ENCODE peak calls at places on chromosomes 1 and 21, in five cellular contexts. X is HepG2, P is HEK293T, M is H1, W is GM12878. U is an unnamed sample.

GRCh38 chr1:44632511-44633072 is 41.7 kb downstream of the TMEM53 start:
- DNase-seq in M (no peak), P (no peak), W (no peak), X (no peak), U (no peak)

GRCh38 chr1:226425004-226425378 is 17.1 kb upstream of the PARP1 start:
- DNase-seq in P (no peak), M (no peak), X (no peak), W (no peak), U (no peak)

GRCh38 chr1:54973205-54973921 is 7.1 kb upstream of the TMEM61 start:
- DNase-seq in X (peak), P (peak), M (no peak), W (no peak), U (peak)

GRCh38 chr1:112544753-112545152 is 36.0 kb downstream of the WNT2B start:
- DNase-seq in X (peak), W (no peak), P (no peak), M (no peak), U (no peak)

GRCh38 chr1:108590947-108591346 is 31.0 kb downstream of the EEIG2 start:
- DNase-seq in P (no peak), W (no peak), X (no peak), M (no peak), U (no peak)

GRCh38 chr1:117664314-117664713 is 58.5 kb downstream of the TENT5C start:
- DNase-seq in M (no peak), W (peak), X (no peak), P (no peak), U (no peak)

GRCh38 chr1:207719209-207719608 is 32.6 kb upstream of the CD46 start:
- DNase-seq in W (no peak), M (no peak), P (no peak), X (no peak), U (no peak)

GRCh38 chr21:34702341-34702807 is 33.6 kb downstream of the CLIC6 start:
- DNase-seq in X (no peak), M (no peak), P (no peak), W (no peak), U (no peak)

GRCh38 chr1:55703726-55704363 is 488.7 kb upstream of the USP24 start:
- DNase-seq in X (no peak), W (no peak), P (no peak), M (no peak), U (no peak)

GRCh38 chr1:89635825-89636815 is 3.2 kb downstream of the LRRC8C start:
- DNase-seq in W (no peak), M (no peak), X (no peak), P (no peak), U (no peak)

GRCh38 chr1:237205400-237206064 is 163.5 kb downstream of the RYR2 start:
- DNase-seq in X (no peak), M (no peak), P (no peak), W (no peak), U (no peak)

GRCh38 chr1:199150764-199151163 is 511.9 kb downstream of the PTPRC start:
- DNase-seq in M (no peak), X (no peak), P (no peak), W (no peak), U (no peak)

GRCh38 chr1:171743014-171743870 is 1.4 kb upstream of the VAMP4 start:
- DNase-seq in M (no peak), W (no peak), X (no peak), P (no peak), U (no peak)

GRCh38 chr1:229879746-229880145 is 187.3 kb upstream of the GALNT2 start:
- DNase-seq in X (no peak), M (no peak), W (no peak), P (no peak), U (no peak)

GRCh38 chr1:30756545-30757195 is 904 bp downstream of the LAPTM5 start:
- DNase-seq in M (no peak), X (no peak), P (no peak), W (no peak), U (no peak)

GRCh38 chr1:169858467-169858866 is 35.2 kb downstream of the SCYL3 start:
- DNase-seq in P (no peak), X (no peak), W (no peak), M (no peak), U (no peak)

GRCh38 chr1:20368866-20369545 is 78.3 kb downstream of the VWA5B1 start:
- DNase-seq in W (no peak), P (no peak), X (no peak), M (no peak), U (no peak)

GRCh38 chr1:230310381-230311163 is 115.6 kb downstream of the PGBD5 start:
- DNase-seq in X (peak), W (peak), M (peak), P (peak), U (peak)

GRCh38 chr1:45230537-45230936 is 24.1 kb upstream of the ZSWIM5 start:
- DNase-seq in M (no peak), X (peak), P (no peak), W (no peak), U (no peak)

GRCh38 chr1:230515451-230516145 is 89.5 kb upstream of the PGBD5 start:
- DNase-seq in P (no peak), W (no peak), M (peak), X (no peak), U (peak)

GRCh38 chr1:201108614-201109013 is 3.6 kb downstream of the CACNA1S start:
- DNase-seq in X (no peak), P (no peak), W (no peak), M (no peak), U (peak)

GRCh38 chr1:11568687-11569086 is 85.5 kb downstream of the FBXO2 start:
- DNase-seq in X (no peak), W (no peak), M (no peak), P (no peak), U (no peak)

GRCh38 chr1:53733447-53733931 is 5.5 kb downstream of the GLIS1 start:
- DNase-seq in M (no peak), P (no peak), W (no peak), X (no peak), U (no peak)

GRCh38 chr1:164958995-164959788 is 397.3 kb downstream of the LMX1A start:
- DNase-seq in W (no peak), P (no peak), M (no peak), X (no peak), U (no peak)

GRCh38 chr1:4837201-4837600 is 182.8 kb downstream of the AJAP1 start:
- DNase-seq in M (no peak), W (no peak), P (no peak), X (no peak), U (no peak)

GRCh38 chr21:44441041-44441400 is 14.3 kb upstream of the LRRC3 start:
- DNase-seq in M (no peak), P (no peak), X (no peak), W (no peak), U (no peak)

GRCh38 chr1:42982641-42983040 is 24.0 kb upstream of the SLC2A1 start:
- DNase-seq in M (no peak), X (no peak), P (no peak), W (no peak), U (no peak)

GRCh38 chr21:37072239-37072987 is 458 bp downstream of the PIGP start:
- DNase-seq in X (no peak), W (no peak), P (peak), M (no peak), U (no peak)

GRCh38 chr1:220727523-220727922 is 20.6 kb upstream of the MTARC2 start:
- DNase-seq in P (no peak), M (no peak), W (no peak), X (no peak), U (no peak)
- TF ChIP-seq SUZ12 in P (no peak), M (no peak), W (no peak), X (no peak), U (no peak)

GRCh38 chr1:241944300-241944699 is 13.3 kb upstream of the BECN2 start:
- DNase-seq in X (no peak), P (no peak), W (no peak), M (no peak), U (no peak)
- TF ChIP-seq SUZ12 in X (no peak), P (no peak), W (no peak), M (no peak), U (no peak)

GRCh38 chr1:177771688-177772087 is 198.2 kb downstream of the SEC16B start:
- DNase-seq in M (no peak), X (no peak), P (no peak), W (no peak), U (no peak)

GRCh38 chr1:177772621-177773020 is 197.2 kb downstream of the SEC16B start:
- DNase-seq in M (no peak), W (no peak), X (no peak), P (no peak), U (no peak)

DNA sequence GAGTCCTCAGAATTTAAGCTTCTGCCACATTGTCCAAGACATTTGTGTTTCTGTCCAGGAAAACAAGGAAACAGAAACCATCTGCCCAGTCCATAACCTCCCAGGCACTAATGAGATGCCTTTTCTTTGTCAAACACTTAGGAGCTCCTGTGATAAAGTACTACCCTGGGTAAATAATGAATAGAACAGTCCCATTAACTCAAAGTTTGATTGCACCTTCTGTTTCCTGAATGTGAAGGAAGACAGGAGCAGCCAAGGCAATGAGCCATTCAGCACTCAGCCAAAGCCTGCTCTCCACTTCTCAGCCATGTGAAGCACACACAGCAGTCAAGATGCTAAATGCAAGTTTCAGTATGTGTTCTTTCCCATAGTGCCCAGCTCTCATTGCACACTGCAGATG is 199.8 kb downstream of the SEC16B start:
- DNase-seq in W (no peak), P (no peak), X (no peak), M (no peak), U (no peak)
- TF ChIP-seq SUZ12 in W (no peak), P (no peak), X (no peak), M (no peak), U (no peak)

DNA sequence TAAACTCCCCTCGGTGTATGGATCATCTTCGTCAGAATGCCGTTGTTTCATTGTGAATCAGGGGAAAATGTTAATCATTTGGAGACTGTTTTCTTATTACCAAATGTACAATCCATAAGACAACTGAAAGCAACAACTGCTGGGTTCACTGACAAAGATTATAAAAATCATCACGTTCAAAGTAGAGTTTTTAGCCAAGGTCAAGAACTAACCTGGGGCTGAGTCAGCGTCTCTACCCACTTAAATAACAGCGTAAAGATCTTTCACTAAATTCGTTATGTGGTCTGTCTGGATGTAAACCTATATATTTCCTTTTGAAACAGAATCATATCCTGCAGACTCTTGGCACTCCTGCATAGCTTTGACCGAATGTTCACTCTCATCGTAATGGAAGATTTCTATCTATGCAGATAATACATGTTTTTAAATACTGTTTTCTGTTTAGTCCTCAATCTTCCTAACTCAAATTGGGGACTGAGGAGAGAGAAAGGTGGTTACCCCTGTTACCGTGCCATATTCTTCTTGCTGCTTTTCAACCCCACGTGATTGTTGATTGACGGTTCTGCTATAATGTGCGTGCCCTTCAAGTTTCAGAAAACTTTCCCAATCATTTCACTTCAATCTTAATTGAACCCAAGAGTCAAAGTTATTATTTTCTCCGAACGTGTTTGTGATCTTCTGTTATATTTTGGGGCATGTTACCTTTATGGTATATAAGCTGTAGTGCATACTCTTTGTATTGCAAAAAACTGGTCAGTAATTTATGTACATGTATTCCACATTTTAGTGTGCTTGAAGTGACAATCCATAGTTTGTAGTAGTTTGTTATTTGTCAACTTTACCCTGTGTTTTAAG is 15.6 kb upstream of the NCMAP start:
- DNase-seq in W (no peak), M (no peak), P (no peak), X (no peak), U (no peak)
- TF ChIP-seq SUZ12 in W (no peak), M (no peak), P (no peak), X (no peak), U (no peak)

DNA sequence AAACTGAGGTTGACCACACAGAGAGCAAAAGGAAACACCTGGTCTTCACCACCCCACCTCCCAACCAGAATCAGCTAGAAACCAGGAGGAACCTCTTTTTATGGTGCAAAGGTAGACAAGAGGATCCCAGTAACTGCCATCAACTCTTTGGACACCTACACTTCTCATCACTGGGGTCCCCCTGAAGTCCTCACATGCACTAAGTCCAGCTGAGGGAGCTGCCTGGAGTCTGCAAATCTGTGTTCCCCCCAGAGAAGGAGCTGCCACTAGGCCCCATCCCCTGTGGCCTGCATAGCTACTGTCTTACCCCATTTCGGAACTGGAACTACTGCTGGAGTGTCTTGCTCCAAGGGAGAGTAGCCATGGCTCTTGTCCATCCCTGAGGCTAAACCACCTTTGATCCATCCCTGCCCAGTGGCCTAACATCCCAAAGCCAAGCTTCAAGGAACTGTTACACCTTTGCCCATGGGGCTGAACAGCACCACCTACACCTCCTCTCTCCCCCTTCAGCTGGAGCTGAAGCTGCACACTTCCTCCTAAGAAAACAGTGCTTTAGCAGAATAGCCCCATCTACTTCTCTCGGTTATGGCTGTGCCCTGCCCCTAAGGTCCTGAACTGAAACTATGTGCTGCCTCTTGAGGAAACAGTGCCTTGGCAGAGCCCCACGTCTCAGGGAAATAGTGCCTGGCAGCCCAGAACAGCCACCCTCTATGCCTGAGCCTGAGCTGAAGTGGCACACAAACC is 85.4 kb upstream of the CD53 start:
- DNase-seq in M (no peak), W (peak), X (no peak), P (no peak), U (no peak)
- TF ChIP-seq SUZ12 in M (no peak), W (no peak), X (no peak), P (no peak), U (no peak)

DNA sequence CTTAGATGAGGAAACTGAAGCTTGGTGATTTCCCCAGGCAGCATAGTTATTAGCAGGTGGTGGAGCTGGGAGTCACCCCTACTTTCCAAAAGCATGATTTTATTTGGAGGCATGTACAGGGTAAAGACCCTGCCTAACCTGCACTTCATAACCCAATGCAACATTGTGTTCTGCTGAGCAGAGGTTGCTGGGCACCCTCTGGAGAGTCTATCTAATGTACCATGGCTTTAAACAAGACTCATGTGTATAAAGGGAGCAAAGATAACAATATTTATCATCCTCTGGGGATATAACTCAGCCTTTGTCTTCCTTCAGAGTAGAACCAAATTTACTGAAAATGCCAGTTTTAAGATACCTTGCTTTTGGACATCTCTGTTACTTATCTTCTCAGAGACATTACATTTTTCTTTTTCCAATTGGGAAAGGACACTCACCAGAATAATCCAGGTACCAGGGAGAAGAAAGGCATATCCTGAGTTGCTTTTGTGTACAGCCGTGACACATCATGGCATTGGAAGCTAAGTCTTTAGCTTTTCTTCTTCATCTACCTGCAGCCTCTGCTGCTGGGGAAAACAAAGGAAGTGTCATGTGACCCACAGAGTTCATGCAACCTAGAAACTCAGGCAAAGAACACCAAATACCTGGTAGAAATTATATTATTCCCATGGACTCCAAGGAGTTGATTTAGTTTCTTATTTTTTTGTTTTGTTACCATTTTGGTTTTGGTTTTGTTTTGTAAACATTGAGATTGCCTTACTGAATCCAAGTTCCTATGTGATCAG is 39.6 kb downstream of the ELAVL4 start:
- DNase-seq in X (no peak), M (no peak), P (no peak), W (no peak), U (no peak)
- TF ChIP-seq SUZ12 in X (no peak), M (no peak), P (no peak), W (no peak), U (no peak)

DNA sequence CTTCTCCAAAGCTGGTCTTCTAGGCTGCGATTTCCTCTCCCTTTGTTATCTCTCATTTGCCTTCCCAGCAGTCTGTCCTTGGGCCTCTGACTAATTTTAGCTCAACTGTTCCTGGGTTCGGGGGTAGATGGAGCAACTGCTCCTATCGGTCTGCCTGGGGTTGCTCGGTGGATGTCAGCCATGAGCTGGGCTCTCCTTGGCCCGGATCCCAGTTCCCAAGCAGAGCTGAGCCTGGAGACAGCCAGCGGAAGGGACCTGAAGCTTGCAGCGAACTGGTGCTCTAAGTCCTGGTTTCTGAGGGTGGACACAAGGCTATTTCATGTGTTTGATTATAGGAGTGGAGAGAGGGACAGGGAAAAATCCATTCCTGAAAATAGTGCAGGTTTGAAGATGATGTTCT is 423.0 kb downstream of the RPS6KC1 start:
- DNase-seq in M (no peak), X (peak), W (no peak), P (no peak), U (peak)
- TF ChIP-seq SUZ12 in M (no peak), X (no peak), W (no peak), P (no peak), U (no peak)

GRCh38 chr1:10428956-10429355 is 1.3 kb upstream of the CENPS start:
- DNase-seq in X (no peak), P (no peak), W (no peak), M (no peak), U (no peak)

GRCh38 chr1:10429868-10430215 is 391 bp upstream of the CENPS start:
- DNase-seq in P (no peak), M (no peak), W (no peak), X (no peak), U (no peak)

GRCh38 chr1:10432910-10433785 is 2.9 kb downstream of the CENPS start:
- DNase-seq in P (no peak), X (no peak), M (no peak), W (no peak), U (no peak)

GRCh38 chr1:10430216-10431064 is at the start of gene CENPS:
- DNase-seq in W (peak), P (peak), M (peak), X (peak), U (peak)

DNA sequence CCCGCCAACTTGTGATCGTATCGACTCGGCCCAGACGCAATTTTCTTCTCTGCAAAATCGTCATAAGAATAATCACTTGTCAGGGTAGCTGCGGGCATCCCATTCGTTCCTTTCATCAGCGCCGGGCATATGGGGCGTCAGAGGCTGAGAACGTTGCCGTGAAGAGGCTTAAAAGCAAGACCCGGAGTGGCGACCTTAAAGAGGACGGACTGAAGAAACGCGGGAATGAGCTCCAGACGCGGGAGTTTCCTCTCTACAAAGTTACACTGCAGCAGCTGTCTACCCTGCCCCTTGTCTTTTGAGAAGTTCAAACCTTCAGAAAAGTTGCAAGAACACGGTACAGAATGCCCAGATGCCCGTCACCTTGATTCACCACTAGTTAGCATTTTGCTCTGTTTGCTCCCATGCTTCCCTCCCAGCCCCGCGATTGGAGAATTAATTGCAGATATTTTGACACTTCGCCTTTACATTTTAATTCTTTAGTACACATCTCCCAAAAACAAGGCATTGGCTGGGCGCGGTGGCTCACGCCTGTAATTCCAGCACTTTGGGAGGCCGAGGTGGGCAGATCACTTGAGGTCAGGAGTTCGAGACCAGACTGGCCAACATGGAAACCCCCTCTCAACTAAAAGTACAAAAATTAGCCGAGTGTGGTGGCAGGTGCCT is 965 bp downstream of the CENPS start:
- DNase-seq in M (no peak), X (no peak), P (peak), W (no peak), U (no peak)
- TF ChIP-seq SUZ12 in M (no peak), X (no peak), P (no peak), W (no peak), U (no peak)

GRCh38 chr1:18047122-18047521 is 60.5 kb upstream of the IGSF21 start:
- DNase-seq in X (no peak), M (no peak), P (no peak), W (no peak), U (no peak)
- TF ChIP-seq SUZ12 in X (no peak), M (no peak), P (no peak), W (no peak), U (no peak)

U was measured in NT2/D1.